ENCODE peak calls at places on chromosomes 5 and 9, in six cellular contexts. One of them, this sample, is unnamed.

GRCh38 chr5:173925449-173926071 is 37.4 kb downstream of the CPEB4 start:
- DNase-seq in HT1080: peak
- DNase-seq in DMS53: peak
- DNase-seq in prostate gland: no peak
- DNase-seq in left ventricle myocardium inferior: peak
- DNase-seq in T47D: peak
- DNase-seq in this sample: peak

GRCh38 chr9:6805532-6805931 is 47.8 kb downstream of the KDM4C start:
- DNase-seq in HT1080: no peak
- DNase-seq in DMS53: no peak
- DNase-seq in prostate gland: no peak
- DNase-seq in left ventricle myocardium inferior: peak
- DNase-seq in T47D: no peak
- DNase-seq in this sample: no peak

GRCh38 chr5:55575815-55576583 is 41.2 kb upstream of the PLPP1 start:
- DNase-seq in HT1080: no peak
- DNase-seq in DMS53: no peak
- DNase-seq in prostate gland: no peak
- DNase-seq in left ventricle myocardium inferior: no peak
- DNase-seq in T47D: no peak
- DNase-seq in this sample: no peak

GRCh38 chr5:123265551-123265950 is 157.7 kb downstream of the CEP120 start:
- DNase-seq in HT1080: no peak
- DNase-seq in DMS53: no peak
- DNase-seq in prostate gland: no peak
- DNase-seq in left ventricle myocardium inferior: no peak
- DNase-seq in T47D: no peak
- DNase-seq in this sample: no peak

GRCh38 chr5:69492391-69493234 is at the start of gene OCLN:
- DNase-seq in HT1080: peak
- DNase-seq in DMS53: peak
- DNase-seq in prostate gland: peak
- DNase-seq in left ventricle myocardium inferior: no peak
- DNase-seq in T47D: peak
- DNase-seq in this sample: peak

GRCh38 chr5:155001523-155001922 is 12.0 kb upstream of the KIF4B start:
- DNase-seq in HT1080: no peak
- DNase-seq in DMS53: no peak
- DNase-seq in prostate gland: no peak
- DNase-seq in left ventricle myocardium inferior: no peak
- DNase-seq in T47D: no peak
- DNase-seq in this sample: no peak

GRCh38 chr9:38257626-38258215 is 134.8 kb upstream of the ALDH1B1 start:
- DNase-seq in HT1080: no peak
- DNase-seq in DMS53: no peak
- DNase-seq in prostate gland: no peak
- DNase-seq in left ventricle myocardium inferior: no peak
- DNase-seq in T47D: no peak
- DNase-seq in this sample: no peak

GRCh38 chr5:153660919-153661318 is 170.4 kb downstream of the GRIA1 start:
- DNase-seq in HT1080: no peak
- DNase-seq in DMS53: no peak
- DNase-seq in prostate gland: no peak
- DNase-seq in left ventricle myocardium inferior: no peak
- DNase-seq in T47D: no peak
- DNase-seq in this sample: no peak

GRCh38 chr9:108865037-108865436 is 3.0 kb downstream of the ACTL7A start:
- DNase-seq in HT1080: no peak
- DNase-seq in DMS53: no peak
- DNase-seq in prostate gland: no peak
- DNase-seq in left ventricle myocardium inferior: no peak
- DNase-seq in T47D: no peak
- DNase-seq in this sample: no peak

GRCh38 chr5:97044057-97044456 is 98.4 kb downstream of the LIX1 start:
- DNase-seq in HT1080: peak
- DNase-seq in DMS53: peak
- DNase-seq in prostate gland: no peak
- DNase-seq in left ventricle myocardium inferior: peak
- DNase-seq in T47D: peak
- DNase-seq in this sample: peak

GRCh38 chr5:131635755-131636479 is 888 bp upstream of the RAPGEF6 start:
- DNase-seq in HT1080: no peak
- DNase-seq in DMS53: peak
- DNase-seq in prostate gland: no peak
- DNase-seq in left ventricle myocardium inferior: no peak
- DNase-seq in T47D: peak
- DNase-seq in this sample: no peak

GRCh38 chr5:53944981-53945380 is 365.4 kb downstream of the ARL15 start:
- DNase-seq in HT1080: peak
- DNase-seq in DMS53: peak
- DNase-seq in prostate gland: no peak
- DNase-seq in left ventricle myocardium inferior: no peak
- DNase-seq in T47D: no peak
- DNase-seq in this sample: no peak

GRCh38 chr9:131407717-131408195 is 13.9 kb downstream of the PRRC2B start:
- DNase-seq in HT1080: no peak
- DNase-seq in DMS53: peak
- DNase-seq in prostate gland: peak
- DNase-seq in left ventricle myocardium inferior: peak
- DNase-seq in T47D: peak
- DNase-seq in this sample: no peak

GRCh38 chr5:107376546-107377276 is 294.0 kb downstream of the EFNA5 start:
- DNase-seq in HT1080: no peak
- DNase-seq in DMS53: no peak
- DNase-seq in prostate gland: no peak
- DNase-seq in left ventricle myocardium inferior: no peak
- DNase-seq in T47D: no peak
- DNase-seq in this sample: no peak

GRCh38 chr9:113219972-113220371 is 1.1 kb downstream of the FKBP15 start:
- DNase-seq in HT1080: peak
- DNase-seq in DMS53: no peak
- DNase-seq in prostate gland: no peak
- DNase-seq in left ventricle myocardium inferior: no peak
- DNase-seq in T47D: no peak
- DNase-seq in this sample: no peak

GRCh38 chr9:32580631-32581300 is 7.8 kb upstream of the NDUFB6 start:
- DNase-seq in HT1080: no peak
- DNase-seq in DMS53: no peak
- DNase-seq in prostate gland: no peak
- DNase-seq in left ventricle myocardium inferior: no peak
- DNase-seq in T47D: no peak
- DNase-seq in this sample: no peak

GRCh38 chr5:36870399-36871040 is 6.0 kb upstream of the NIPBL start:
- DNase-seq in HT1080: peak
- DNase-seq in DMS53: peak
- DNase-seq in prostate gland: peak
- DNase-seq in left ventricle myocardium inferior: no peak
- DNase-seq in T47D: peak
- DNase-seq in this sample: peak

GRCh38 chr9:76519027-76519835 is 60.2 kb downstream of the GCNT1 start:
- DNase-seq in HT1080: no peak
- DNase-seq in DMS53: no peak
- DNase-seq in prostate gland: no peak
- DNase-seq in left ventricle myocardium inferior: no peak
- DNase-seq in T47D: peak
- DNase-seq in this sample: peak

GRCh38 chr9:75452512-75452911 is 364.2 kb downstream of the OSTF1 start:
- DNase-seq in HT1080: no peak
- DNase-seq in DMS53: no peak
- DNase-seq in prostate gland: no peak
- DNase-seq in left ventricle myocardium inferior: no peak
- DNase-seq in T47D: no peak
- DNase-seq in this sample: no peak